ENCODE peak calls at places on chromosomes 3 and 15, in nine cellular contexts. Q, L, J, V, P, C, R, N and E are unnamed samples.

GRCh38 chr3:114770874-114771273 is 376.2 kb downstream of the ZBTB20 start:
- DNase-seq in Q (peak; percentile 71), L (no peak), J (no peak), V (no peak), P (no peak), C (peak; percentile 56), R (no peak), N (peak; percentile 73), E (no peak)

GRCh38 chr3:29554584-29554983 is 273.7 kb downstream of the RBMS3 start:
- DNase-seq in Q (no peak), L (no peak), J (no peak), V (no peak), P (no peak), C (no peak), R (no peak), N (no peak), E (no peak)

GRCh38 chr3:37173806-37174205 is 576 bp downstream of the LRRFIP2 start:
- DNase-seq in Q (no peak), L (no peak), J (no peak), V (no peak), P (no peak), C (no peak), R (no peak), N (no peak), E (no peak)

GRCh38 chr15:81888748-81889479 is 156.9 kb downstream of the MEX3B start:
- DNase-seq in Q (peak; percentile 46), L (no peak), J (no peak), V (no peak), P (no peak), C (peak; percentile 33), R (no peak), N (peak; percentile 76), E (no peak)

GRCh38 chr3:22175899-22176298 is 424.9 kb upstream of the ZNF385D start:
- DNase-seq in Q (peak; percentile 21), L (no peak), J (no peak), V (no peak), P (no peak), C (peak; percentile 4), R (no peak), N (no peak), E (no peak)

GRCh38 chr3:124730920-124731297 is 657 bp downstream of the UMPS start:
- DNase-seq in Q (no peak), L (peak; percentile 2), J (no peak), V (no peak), P (no peak), C (no peak), R (no peak), N (no peak), E (no peak)

GRCh38 chr3:124512881-124513609 is 217.2 kb upstream of the UMPS start:
- DNase-seq in Q (no peak), L (no peak), J (no peak), V (no peak), P (no peak), C (no peak), R (no peak), N (peak; percentile 4), E (peak; percentile 41)

GRCh38 chr3:43959498-43960447 is 269.0 kb downstream of the ABHD5 start:
- DNase-seq in Q (no peak), L (no peak), J (no peak), V (no peak), P (no peak), C (no peak), R (no peak), N (no peak), E (no peak)

GRCh38 chr15:63188247-63188936 is 1.0 kb upstream of the RAB8B start:
- DNase-seq in Q (no peak), L (no peak), J (no peak), V (peak; percentile 43), P (no peak), C (peak; percentile 33), R (no peak), N (no peak), E (no peak)

GRCh38 chr3:44065741-44066140 is 175.9 kb upstream of the TOPAZ1 start:
- DNase-seq in Q (no peak), L (no peak), J (no peak), V (no peak), P (no peak), C (no peak), R (peak; percentile 69), N (no peak), E (no peak)

GRCh38 chr15:48644827-48645557 is 517 bp downstream of the FBN1 start:
- DNase-seq in Q (peak; percentile 68), L (no peak), J (no peak), V (no peak), P (no peak), C (peak; percentile 69), R (peak; percentile 4), N (peak; percentile 62), E (no peak)